ENCODE peak calls at places on chromosomes 4 and X, in six cellular contexts. Z, N, G, T, A and I are unnamed samples.
A peak's percentile ranks its signal among the peaks of the same experiment; 100 is the strongest.

GRCh38 chr4:162241857-162242256 is 78.1 kb upstream of the FSTL5 start:
- DNase-seq in Z (no peak), A (no peak), N (no peak), T (no peak), G (no peak), I (no peak)

GRCh38 chrX:42746606-42747005 is 31.4 kb downstream of the PPP1R2C start:
- DNase-seq in T (no peak), G (no peak), Z (no peak), N (no peak), A (peak; percentile 93), I (no peak)

GRCh38 chr4:122334828-122335227 is 44.0 kb upstream of the ADAD1 start:
- DNase-seq in G (no peak), A (no peak), N (no peak), T (no peak), Z (no peak), I (no peak)

GRCh38 chr4:151962138-151962845 is 201.5 kb upstream of the GATB start:
- DNase-seq in Z (no peak), A (no peak), N (no peak), G (no peak), T (no peak), I (no peak)

GRCh38 chrX:30779453-30780030 is 109.5 kb downstream of the TAB3 start:
- DNase-seq in N (no peak), Z (no peak), A (no peak), T (no peak), G (no peak), I (no peak)

GRCh38 chrX:40623665-40624064 is 437 bp downstream of the MPC1L start:
- DNase-seq in T (no peak), N (no peak), G (no peak), Z (no peak), A (no peak), I (no peak)

GRCh38 chr4:159103406-159104131 is 690 bp downstream of the RAPGEF2 start:
- DNase-seq in G (peak; percentile 40), A (peak; percentile 49), Z (peak; percentile 44), N (peak; percentile 71), T (peak; percentile 74), I (peak; percentile 61)

GRCh38 chrX:49111846-49112245 is 11.7 kb downstream of the GPKOW start:
- DNase-seq in N (no peak), G (no peak), T (no peak), Z (no peak), A (no peak), I (no peak)

GRCh38 chr4:150694438-150694837 is 112.5 kb downstream of the MAB21L2 start:
- DNase-seq in Z (no peak), N (no peak), G (no peak), T (no peak), A (no peak), I (peak; percentile 21)

GRCh38 chr4:142079951-142080350 is 443.6 kb downstream of the IL15 start:
- DNase-seq in G (no peak), Z (no peak), N (no peak), A (no peak), T (no peak), I (no peak)

GRCh38 chrX:102651242-102651967 is at the start of gene GPRASP1:
- DNase-seq in G (no peak), N (peak; percentile 75), T (peak; percentile 54), Z (peak; percentile 36), A (peak; percentile 41), I (peak; percentile 67)

GRCh38 chr4:158649111-158649680 is 22.5 kb downstream of the C4orf46 start:
- DNase-seq in A (peak; percentile 86), N (no peak), T (no peak), G (no peak), Z (no peak), I (no peak)

GRCh38 chr4:28313729-28314713 is 1453.4 kb downstream of the STIM2 start:
- DNase-seq in G (no peak), T (no peak), Z (no peak), N (no peak), A (no peak), I (no peak)

GRCh38 chrX:2693526-2694002 is 2.5 kb downstream of the CD99 start:
- DNase-seq in T (peak; percentile 27), N (no peak), G (no peak), A (no peak), Z (no peak), I (no peak)

GRCh38 chr4:61911313-61911756 is 711.2 kb downstream of the ADGRL3 start:
- DNase-seq in G (no peak), A (no peak), Z (no peak), N (no peak), T (no peak), I (no peak)

GRCh38 chrX:15567886-15568616 is 32.7 kb downstream of the ACE2 start:
- DNase-seq in N (no peak), G (no peak), A (peak; percentile 51), Z (no peak), T (no peak), I (no peak)

GRCh38 chrX:133415276-133416105 is at the start of gene GPC4:
- DNase-seq in T (peak; percentile 58), G (peak; percentile 49), Z (peak; percentile 73), N (peak; percentile 73), A (peak; percentile 38), I (no peak)

GRCh38 chr4:143337600-143338287 is 1.1 kb downstream of the GAB1 start:
- DNase-seq in G (peak; percentile 17), A (peak; percentile 65), Z (peak; percentile 88), T (peak; percentile 58), N (peak; percentile 69), I (no peak)

GRCh38 chrX:112832481-112833095 is 8.0 kb downstream of the AMOT start:
- DNase-seq in N (no peak), G (peak; percentile 89), T (no peak), A (no peak), Z (peak; percentile 72), I (no peak)

GRCh38 chr4:80268081-80268823 is 1.8 kb downstream of the FGF5 start:
- DNase-seq in T (no peak), A (peak; percentile 16), Z (no peak), G (no peak), N (no peak), I (no peak)

GRCh38 chr4:46931981-46932380 is 22.9 kb upstream of the COX7B2 start:
- DNase-seq in G (no peak), A (peak; percentile 58), N (peak; percentile 38), Z (peak; percentile 29), T (no peak), I (peak; percentile 35)

GRCh38 chr4:8351931-8352367 is 82.4 kb downstream of the HTRA3 start:
- DNase-seq in Z (no peak), T (no peak), N (no peak), G (no peak), A (peak; percentile 70), I (peak; percentile 0)

GRCh38 chrX:38138900-38139299 is 81.8 kb downstream of the SRPX start:
- DNase-seq in G (no peak), A (no peak), Z (no peak), T (no peak), N (no peak), I (no peak)

GRCh38 chr4:176393306-176394013 is 73.7 kb downstream of the SPCS3 start:
- DNase-seq in T (no peak), Z (no peak), A (no peak), N (no peak), G (no peak), I (no peak)

GRCh38 chr4:106529348-106530033 is 160.9 kb upstream of the GIMD1 start:
- DNase-seq in G (peak; percentile 1), N (no peak), T (no peak), Z (no peak), A (peak; percentile 9), I (no peak)

GRCh38 chr4:52873191-52873590 is 11.1 kb downstream of the RASL11B start:
- DNase-seq in T (no peak), Z (peak; percentile 38), A (peak; percentile 32), N (no peak), G (no peak), I (no peak)

GRCh38 chr4:99946346-99947189 is at the start of gene DNAJB14:
- DNase-seq in Z (peak; percentile 81), G (peak; percentile 72), N (peak; percentile 87), A (peak; percentile 87), T (peak; percentile 85), I (peak; percentile 84)

GRCh38 chr4:169089004-169089403 is 78.9 kb upstream of the CBR4 start:
- DNase-seq in G (no peak), T (no peak), N (no peak), A (no peak), Z (no peak), I (no peak)

GRCh38 chrX:69216911-69217310 is 51.7 kb upstream of the PJA1 start:
- DNase-seq in N (no peak), T (no peak), A (no peak), Z (no peak), G (no peak), I (no peak)

GRCh38 chrX:16175329-16175728 is 8.0 kb downstream of the MAGEB17 start:
- DNase-seq in T (no peak), Z (no peak), A (no peak), G (no peak), N (no peak), I (no peak)

GRCh38 chr4:163694385-163694784 is 199.9 kb downstream of the TMA16 start:
- DNase-seq in T (no peak), A (no peak), Z (no peak), G (no peak), N (no peak), I (no peak)

GRCh38 chr4:69832326-69833030 is 27.5 kb downstream of the SULT1E1 start:
- DNase-seq in A (no peak), Z (peak; percentile 79), N (no peak), T (no peak), G (no peak), I (peak; percentile 24)
- H3K27ac ChIP-seq in A (no peak overlapping the region), Z (peak overlapping the region; percentile 87), N (no peak overlapping the region), T (no peak overlapping the region), G (no peak overlapping the region), I (no peak overlapping the region)

DNA sequence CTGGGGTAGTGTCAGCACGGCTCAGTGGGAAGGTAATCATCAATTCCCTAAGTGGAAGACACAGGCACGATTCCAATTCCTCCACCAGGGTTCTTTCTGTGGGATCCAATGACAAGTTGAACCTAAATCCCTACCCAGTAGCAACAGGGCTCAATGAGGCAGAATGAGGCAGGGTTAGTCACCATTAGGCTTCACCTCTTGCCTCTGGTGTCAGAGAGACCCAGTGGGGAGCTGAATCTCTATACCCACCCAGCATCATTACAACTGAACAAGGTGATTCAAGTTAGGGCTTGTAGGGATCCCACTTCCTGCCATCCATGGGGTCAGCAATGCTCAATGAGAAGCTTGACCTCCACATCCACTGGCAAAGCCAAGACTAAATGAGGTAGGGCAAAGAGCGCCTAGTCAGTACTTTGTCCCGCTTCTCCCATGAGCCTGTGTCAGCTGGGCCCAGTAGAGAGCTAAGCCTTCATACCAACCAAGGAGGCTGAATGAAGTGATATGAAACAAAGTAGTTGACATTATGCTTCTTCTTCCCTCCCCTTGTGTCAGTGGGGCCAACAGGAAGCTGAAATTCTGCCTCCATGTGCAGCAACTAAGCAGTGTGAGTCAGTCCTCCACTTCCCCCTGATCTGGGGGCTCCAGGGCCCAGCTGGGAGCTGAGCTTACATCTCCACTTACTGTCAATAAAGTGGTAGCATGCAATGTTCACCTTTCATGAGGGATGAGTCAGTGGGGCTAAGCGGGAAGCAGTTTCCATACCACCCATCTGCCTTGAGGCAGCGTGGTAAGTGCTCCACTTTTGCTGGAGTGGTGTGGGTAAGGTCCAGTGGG is 36.4 kb upstream of the RBM41 start:
- DNase-seq in G (peak; percentile 25), N (no peak), T (no peak), Z (no peak), A (no peak), I (no peak)
- H3K27ac ChIP-seq in G (peak overlapping the region; percentile 54), N (no peak overlapping the region), T (no peak overlapping the region), Z (no peak overlapping the region), A (no peak overlapping the region), I (no peak overlapping the region)

GRCh38 chr4:174422893-174423256 is 99.4 kb downstream of the HPGD start:
- DNase-seq in N (no peak), A (no peak), Z (no peak), G (no peak), T (no peak), I (no peak)
- H3K27ac ChIP-seq in N (no peak overlapping the region), A (no peak overlapping the region), Z (no peak overlapping the region), G (no peak overlapping the region), T (no peak overlapping the region), I (no peak overlapping the region)

GRCh38 chr4:5424211-5424610 is 284.1 kb downstream of the EVC2 start:
- DNase-seq in G (no peak), T (no peak), Z (no peak), N (no peak), A (no peak), I (no peak)
- H3K27ac ChIP-seq in G (no peak overlapping the region), T (no peak overlapping the region), Z (no peak overlapping the region), N (no peak overlapping the region), A (no peak overlapping the region), I (no peak overlapping the region)